ENCODE peak calls at places on chromosomes 12 and 14, in four cellular contexts. I, B, X and M are unnamed samples.

GRCh38 chr14:47044841-47045240 is 393.3 kb upstream of the RPL10L start:
- DNase-seq in I (no peak), B (no peak), X (no peak), M (no peak)

GRCh38 chr14:103281496-103282231 is 52.4 kb upstream of the EIF5 start:
- DNase-seq in I (no peak), B (peak; percentile 49), X (peak; percentile 34), M (no peak)

GRCh38 chr12:86613306-86613705 is 357.1 kb upstream of the MGAT4C start:
- DNase-seq in I (no peak), B (no peak), X (no peak), M (no peak)

GRCh38 chr14:27559848-27560247 is 962.0 kb upstream of the NOVA1 start:
- DNase-seq in I (no peak), B (no peak), X (no peak), M (no peak)

GRCh38 chr12:2739832-2740641 is 54.7 kb upstream of the FKBP4 start:
- DNase-seq in I (no peak), B (peak; percentile 32), X (no peak), M (no peak)

GRCh38 chr12:28698541-28698940 is 450.5 kb upstream of the FAR2 start:
- DNase-seq in I (no peak), B (no peak), X (no peak), M (no peak)

GRCh38 chr12:2627343-2628191 is 167.2 kb upstream of the FKBP4 start:
- DNase-seq in I (no peak), B (no peak), X (no peak), M (no peak)

GRCh38 chr14:26204954-26205479 is 392.8 kb downstream of the NOVA1 start:
- DNase-seq in I (no peak), B (no peak), X (no peak), M (no peak)

GRCh38 chr12:60393093-60393492 is 797.3 kb downstream of the SLC16A7 start:
- DNase-seq in I (no peak), B (no peak), X (no peak), M (no peak)

GRCh38 chr14:103568952-103569351 is 6.2 kb downstream of the COA8 start:
- DNase-seq in I (no peak), B (no peak), X (no peak), M (no peak)

DNA sequence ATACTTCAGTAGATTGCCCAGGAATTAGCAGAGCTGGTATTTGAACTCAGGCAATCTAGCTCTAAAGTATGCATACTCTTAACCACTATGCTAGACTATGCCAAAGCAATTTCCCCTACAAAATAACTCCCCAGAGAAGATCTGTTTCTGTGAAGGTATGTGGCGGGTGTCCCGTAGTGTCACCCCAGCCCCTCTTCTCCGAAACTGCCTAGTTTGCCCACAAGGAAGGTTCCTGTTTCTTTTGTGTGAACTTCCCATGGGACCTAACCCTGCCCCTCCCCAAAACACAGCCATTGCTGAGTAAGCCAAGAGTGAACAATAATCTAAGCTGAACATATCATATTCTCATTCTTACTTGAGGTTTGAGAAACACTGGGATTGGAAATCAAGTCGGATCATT is 15.5 kb upstream of the RAP1B start:
- DNase-seq in I (no peak), B (no peak), X (no peak), M (no peak)
- TF ChIP-seq TCF7L2 in I (no peak), B (no peak), X (no peak), M (no peak)

DNA sequence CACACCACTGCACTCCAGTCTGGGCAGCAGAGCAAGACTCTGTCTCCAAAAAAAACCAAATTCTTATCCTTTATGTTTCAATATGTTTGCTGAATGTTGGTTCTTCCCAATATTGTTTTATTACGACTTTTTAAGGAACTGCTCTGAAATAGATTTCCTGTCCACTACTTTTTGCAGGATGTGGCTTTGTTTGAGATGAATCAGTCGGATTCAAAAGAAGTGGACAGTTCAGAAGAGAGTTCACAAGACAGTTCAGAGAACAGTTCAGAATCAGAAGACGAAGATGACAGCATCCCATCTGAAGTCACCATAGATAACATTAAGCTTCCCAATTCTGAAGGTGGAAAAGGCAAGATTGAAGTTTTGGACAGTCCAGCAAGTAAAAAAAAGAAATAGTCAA is 8.2 kb downstream of the NOPCHAP1 start:
- DNase-seq in I (no peak), B (no peak), X (no peak), M (no peak)
- TF ChIP-seq TCF7L2 in I (no peak), B (no peak), X (no peak), M (no peak)

DNA sequence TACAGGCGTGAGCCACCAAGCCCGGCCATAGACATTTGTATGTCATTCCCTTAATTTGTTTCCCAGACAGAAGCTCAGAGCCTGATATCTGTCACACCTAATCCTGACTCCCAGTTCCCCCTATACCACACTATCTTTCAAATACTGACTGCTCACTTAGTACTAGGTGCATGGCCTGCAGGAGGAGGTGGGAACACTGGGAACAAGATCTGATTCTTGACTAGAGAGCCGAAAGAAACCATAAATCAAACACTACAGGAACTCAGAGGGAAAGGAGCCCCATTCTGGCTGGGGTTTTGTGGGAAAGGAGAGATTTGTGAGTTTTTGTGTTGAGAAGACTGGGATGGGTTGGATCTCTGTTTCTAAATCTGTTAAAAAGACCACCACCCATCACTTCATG is 4.9 kb downstream of the KHNYN start:
- DNase-seq in I (no peak), B (no peak), X (no peak), M (no peak)
- TF ChIP-seq TCF7L2 in I (no peak), B (no peak), X (no peak), M (no peak)

DNA sequence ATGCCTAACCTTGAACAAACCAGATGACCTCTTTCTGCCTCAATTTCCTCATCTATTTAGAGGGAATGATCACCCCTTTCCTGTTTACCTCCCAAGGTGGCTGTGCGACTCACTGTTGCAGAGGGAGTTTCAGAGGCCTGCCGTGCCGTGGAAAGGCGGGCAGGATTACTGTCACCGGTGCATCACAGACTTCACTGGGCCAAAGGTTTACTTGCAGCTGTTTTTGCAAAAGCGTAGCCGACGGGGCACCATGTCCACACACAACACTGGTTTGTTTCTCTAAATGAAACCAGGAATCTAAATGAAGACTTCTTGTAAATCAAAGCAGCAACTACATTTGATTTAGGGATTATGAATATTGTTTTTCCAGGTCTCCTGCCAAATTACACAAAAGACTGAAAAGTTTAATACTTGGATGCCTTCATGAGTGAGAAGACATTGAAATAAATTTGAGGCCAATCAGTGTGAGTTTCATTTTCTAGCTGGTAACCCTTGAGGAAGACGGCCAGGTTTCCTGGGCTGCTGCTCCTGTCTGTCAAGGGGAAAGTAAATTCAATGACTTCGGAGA is 696.1 kb upstream of the TMEM132C start:
- DNase-seq in I (no peak), B (no peak), X (no peak), M (no peak)
- TF ChIP-seq TCF7L2 in I (no peak), B (no peak), X (no peak), M (no peak)

GRCh38 chr14:101358726-101359125 is 202.6 kb upstream of the DIO3 start:
- DNase-seq in I (no peak), B (no peak), X (no peak), M (no peak)

GRCh38 chr14:101358320-101358569 is 203.1 kb upstream of the DIO3 start:
- DNase-seq in I (no peak), B (no peak), X (no peak), M (no peak)

GRCh38 chr14:101357038-101357437 is 204.3 kb upstream of the DIO3 start:
- DNase-seq in I (no peak), B (no peak), X (no peak), M (no peak)

GRCh38 chr14:101359221-101360044 is 201.9 kb upstream of the DIO3 start:
- DNase-seq in I (no peak), B (no peak), X (peak; percentile 20), M (no peak)

GRCh38 chr14:101357559-101358319 is 203.6 kb upstream of the DIO3 start:
- DNase-seq in I (no peak), B (no peak), X (no peak), M (no peak)
- TF ChIP-seq TCF7L2 in I (no peak), B (no peak), X (no peak), M (no peak)

GRCh38 chr12:96305665-96306064 is 94.6 kb downstream of the CDK17 start:
- DNase-seq in I (no peak), B (no peak), X (no peak), M (no peak)

GRCh38 chr12:96301732-96302131 is 98.5 kb downstream of the CDK17 start:
- DNase-seq in I (no peak), B (no peak), X (no peak), M (no peak)

GRCh38 chr12:96302706-96303310 is 97.4 kb downstream of the CDK17 start:
- DNase-seq in I (no peak), B (no peak), X (no peak), M (no peak)

GRCh38 chr12:96300064-96300463 is 100.2 kb downstream of the CDK17 start:
- DNase-seq in I (no peak), B (no peak), X (no peak), M (no peak)

GRCh38 chr12:96303656-96304055 is 96.6 kb downstream of the CDK17 start:
- DNase-seq in I (no peak), B (no peak), X (no peak), M (no peak)
- TF ChIP-seq TCF7L2 in I (no peak), B (no peak), X (no peak), M (no peak)